ENCODE peak calls at places on chromosomes 2 and 18, in eight cellular contexts. P, L, E, V, R, T, A and M are unnamed samples.
A peak's percentile ranks its signal among the peaks of the same experiment; 100 is the strongest.

GRCh38 chr2:38700881-38701458 is 35.1 kb downstream of the GALM start:
- DNase-seq in P (peak; percentile 14), L (no peak), E (no peak), V (no peak), R (no peak), T (no peak), A (no peak), M (no peak)

GRCh38 chr2:6887783-6888192 is 10.2 kb downstream of the RSAD2 start:
- DNase-seq in P (no peak), L (no peak), E (no peak), V (no peak), R (no peak), T (no peak), A (no peak), M (no peak)

GRCh38 chr18:35797961-35798360 is 174.5 kb upstream of the RMP24 start:
- DNase-seq in P (no peak), L (no peak), E (no peak), V (no peak), R (no peak), T (no peak), A (no peak), M (no peak)

GRCh38 chr2:147416099-147416498 is 428.7 kb upstream of the ACVR2A start:
- DNase-seq in P (peak; percentile 14), L (no peak), E (no peak), V (no peak), R (no peak), T (no peak), A (no peak), M (no peak)

GRCh38 chr2:101064505-101064867 is 62.4 kb downstream of the RPL31 start:
- DNase-seq in P (no peak), L (no peak), E (no peak), V (no peak), R (no peak), T (no peak), A (no peak), M (no peak)

GRCh38 chr2:53452957-53453748 is 314.5 kb upstream of the CHAC2 start:
- DNase-seq in P (no peak), L (no peak), E (no peak), V (no peak), R (no peak), T (no peak), A (no peak), M (no peak)

GRCh38 chr18:37544713-37545112 is 20.9 kb downstream of the CELF4 start:
- DNase-seq in P (no peak), L (no peak), E (no peak), V (no peak), R (no peak), T (no peak), A (no peak), M (no peak)

GRCh38 chr2:177262137-177262536 is 2.4 kb downstream of the NFE2L2 start:
- DNase-seq in P (no peak), L (peak; percentile 24), E (no peak), V (no peak), R (no peak), T (no peak), A (no peak), M (no peak)

GRCh38 chr2:96167407-96168013 is 22.3 kb upstream of the DUSP2 start:
- DNase-seq in P (no peak), L (no peak), E (no peak), V (no peak), R (no peak), T (no peak), A (no peak), M (no peak)

GRCh38 chr2:129857200-129857599 is 122.3 kb upstream of the RAB6C start:
- DNase-seq in P (no peak), L (no peak), E (no peak), V (no peak), R (no peak), T (no peak), A (no peak), M (no peak)

GRCh38 chr18:31658670-31659573 is 25.5 kb downstream of the B4GALT6 start:
- DNase-seq in P (no peak), L (no peak), E (no peak), V (no peak), R (no peak), T (no peak), A (no peak), M (no peak)

GRCh38 chr2:155895016-155895415 is 437.5 kb downstream of the NR4A2 start:
- DNase-seq in P (peak; percentile 7), L (no peak), E (no peak), V (no peak), R (no peak), T (no peak), A (no peak), M (no peak)

GRCh38 chr2:232343816-232344215 is 34.7 kb upstream of the ALPP start:
- DNase-seq in P (no peak), L (no peak), E (no peak), V (no peak), R (no peak), T (no peak), A (no peak), M (no peak)

GRCh38 chr18:77133920-77134496 is 1.4 kb upstream of the MBP start:
- DNase-seq in P (no peak), L (peak; percentile 2), E (peak; percentile 88), V (no peak), R (no peak), T (no peak), A (no peak), M (no peak)

GRCh38 chr2:119960821-119961220 is 52.1 kb upstream of the EPB41L5 start:
- DNase-seq in P (peak; percentile 56), L (no peak), E (no peak), V (peak; percentile 1), R (no peak), T (no peak), A (peak; percentile 27), M (no peak)

GRCh38 chr18:5132987-5133386 is 64.1 kb downstream of the AKAIN1 start:
- DNase-seq in P (no peak), L (no peak), E (no peak), V (no peak), R (no peak), T (no peak), A (no peak), M (no peak)

GRCh38 chr18:78768221-78768620 is 211.4 kb upstream of the SALL3 start:
- DNase-seq in P (no peak), L (no peak), E (no peak), V (no peak), R (no peak), T (no peak), A (no peak), M (no peak)

GRCh38 chr2:239378918-239379640 is 21.7 kb downstream of the HDAC4 start:
- DNase-seq in P (no peak), L (no peak), E (no peak), V (no peak), R (no peak), T (no peak), A (no peak), M (no peak)

GRCh38 chr2:191202209-191202721 is 42.9 kb upstream of the MYO1B start:
- DNase-seq in P (peak; percentile 82), L (no peak), E (no peak), V (peak; percentile 63), R (no peak), T (no peak), A (peak; percentile 68), M (no peak)

GRCh38 chr2:143426296-143426695 is 297.1 kb downstream of the ARHGAP15 start:
- DNase-seq in P (peak; percentile 86), L (no peak), E (no peak), V (peak; percentile 88), R (no peak), T (no peak), A (peak; percentile 50), M (peak; percentile 49)

GRCh38 chr18:12086249-12086648 is 7.4 kb upstream of the ANKRD62 start:
- DNase-seq in P (no peak), L (no peak), E (peak; percentile 89), V (no peak), R (no peak), T (no peak), A (no peak), M (no peak)

GRCh38 chr2:100766806-100767205 is 53.1 kb upstream of the NPAS2 start:
- DNase-seq in P (no peak), L (no peak), E (no peak), V (no peak), R (no peak), T (no peak), A (no peak), M (no peak)

GRCh38 chr18:7567487-7568425 is 640 bp downstream of the PTPRM start:
- DNase-seq in P (peak; percentile 65), L (peak; percentile 58), E (peak; percentile 59), V (peak; percentile 52), R (no peak), T (no peak), A (no peak), M (no peak)

GRCh38 chr18:10241571-10241970 is 212.9 kb upstream of the APCDD1 start:
- DNase-seq in P (no peak), L (no peak), E (no peak), V (no peak), R (no peak), T (no peak), A (no peak), M (no peak)

GRCh38 chr18:35086704-35087103 is 45.5 kb downstream of the MAPRE2 start:
- DNase-seq in P (no peak), L (no peak), E (no peak), V (no peak), R (no peak), T (no peak), A (no peak), M (no peak)

GRCh38 chr2:42138163-42139016 is 30.8 kb upstream of the EML4 start:
- DNase-seq in P (peak; percentile 97), L (no peak), E (no peak), V (peak; percentile 96), R (no peak), T (no peak), A (peak; percentile 90), M (peak; percentile 92)

GRCh38 chr18:11500153-11501122 is 109.0 kb upstream of the SLC35G4 start:
- DNase-seq in P (peak; percentile 100), L (no peak), E (peak; percentile 77), V (peak; percentile 98), R (peak; percentile 6), T (no peak), A (peak; percentile 92), M (peak; percentile 96)

GRCh38 chr2:62283147-62283546 is 87.2 kb downstream of the B3GNT2 start:
- DNase-seq in P (no peak), L (no peak), E (no peak), V (no peak), R (no peak), T (no peak), A (no peak), M (no peak)

GRCh38 chr2:237141556-237141955 is 55.9 kb downstream of the COPS8 start:
- DNase-seq in P (peak; percentile 72), L (no peak), E (no peak), V (peak; percentile 60), R (peak; percentile 60), T (no peak), A (peak; percentile 69), M (no peak)

GRCh38 chr18:63016270-63016669 is 300.9 kb downstream of the PHLPP1 start:
- DNase-seq in P (peak; percentile 58), L (peak; percentile 64), E (peak; percentile 76), V (peak; percentile 39), R (no peak), T (peak; percentile 51), A (peak; percentile 10), M (peak; percentile 24)

GRCh38 chr2:42675815-42676214 is 88.1 kb downstream of the OXER1 start:
- DNase-seq in P (no peak), L (no peak), E (no peak), V (no peak), R (no peak), T (no peak), A (no peak), M (no peak)

GRCh38 chr18:80009661-80010550 is 21.5 kb upstream of the TXNL4A start:
- DNase-seq in P (peak; percentile 98), L (no peak), E (no peak), V (peak; percentile 97), R (peak; percentile 51), T (no peak), A (peak; percentile 95), M (peak; percentile 87)

GRCh38 chr2:43073373-43073772 is 153.0 kb downstream of the ZFP36L2 start:
- DNase-seq in P (peak; percentile 84), L (peak; percentile 68), E (peak; percentile 27), V (peak; percentile 72), R (no peak), T (no peak), A (no peak), M (no peak)

GRCh38 chr2:73368781-73369180 is 16.9 kb upstream of the ALMS1 start:
- DNase-seq in P (no peak), L (no peak), E (no peak), V (no peak), R (no peak), T (no peak), A (no peak), M (no peak)